ENCODE peak calls at places on chromosomes 11 and 22, in seven cellular contexts. S is GM12878; J is breast epithelium; D is psoas muscle; L is colonic mucosa; R is HCT116; B is effector memory CD4-positive, alpha-beta T cell. Z is an unnamed sample.

GRCh38 chr11:33448461-33449130 is 191.4 kb downstream of the HIPK3 start:
- DNase-seq in R (no peak), B (no peak), D (no peak), J (no peak), S (no peak), L (no peak), Z (no peak)

GRCh38 chr22:30868663-30869385 is 99.8 kb downstream of the MORC2 start:
- DNase-seq in S (no peak), B (no peak), L (no peak), D (no peak), J (no peak), R (no peak), Z (peak; percentile 59)

GRCh38 chr11:121886005-121886739 is 229.8 kb downstream of the BLID start:
- DNase-seq in D (peak; percentile 52), S (no peak), L (no peak), B (no peak), J (peak; percentile 41), R (no peak), Z (no peak)

GRCh38 chr11:29343465-29344333 is 673.1 kb downstream of the KCNA4 start:
- DNase-seq in L (peak; percentile 40), B (no peak), J (no peak), R (peak; percentile 60), D (peak; percentile 31), S (no peak), Z (peak; percentile 75)

GRCh38 chr22:34814260-34814659 is 251.7 kb upstream of the ISX start:
- DNase-seq in L (no peak), R (no peak), D (no peak), S (no peak), J (no peak), B (no peak), Z (no peak)

GRCh38 chr22:19843107-19843856 is 11.4 kb downstream of the GNB1L start:
- DNase-seq in B (no peak), D (no peak), R (no peak), S (no peak), J (no peak), L (peak; percentile 17), Z (no peak)

GRCh38 chr11:45144126-45145082 is 2.0 kb upstream of the PRDM11 start:
- DNase-seq in S (no peak), D (no peak), R (no peak), J (no peak), B (no peak), L (peak; percentile 13), Z (no peak)

GRCh38 chr11:13717331-13717730 is 48.9 kb downstream of the FAR1 start:
- DNase-seq in L (no peak), R (no peak), D (no peak), B (no peak), J (no peak), S (no peak), Z (no peak)

GRCh38 chr22:47927811-47928210 is 1165.4 kb downstream of the TBC1D22A start:
- DNase-seq in J (no peak), S (no peak), D (no peak), B (no peak), R (no peak), L (no peak), Z (no peak)

GRCh38 chr11:65863889-65864757 is 3.9 kb downstream of the MUS81 start:
- DNase-seq in D (no peak), S (no peak), J (no peak), B (no peak), L (no peak), R (no peak), Z (no peak)

GRCh38 chr11:77073328-77074001 is 6.7 kb downstream of the CAPN5 start:
- DNase-seq in B (no peak), S (no peak), J (peak; percentile 65), D (peak; percentile 88), L (peak; percentile 94), R (peak; percentile 36), Z (peak; percentile 64)

GRCh38 chr11:77072851-77073327 is 6.1 kb downstream of the CAPN5 start:
- DNase-seq in D (no peak), J (no peak), B (no peak), S (no peak), L (peak; percentile 40), R (no peak), Z (peak; percentile 28)

GRCh38 chr11:77075425-77075905 is 8.7 kb downstream of the CAPN5 start:
- DNase-seq in D (no peak), R (no peak), B (no peak), J (no peak), L (peak; percentile 85), S (no peak), Z (no peak)

GRCh38 chr11:77074205-77074604 is 7.4 kb downstream of the CAPN5 start:
- DNase-seq in R (no peak), J (no peak), D (no peak), L (peak; percentile 85), B (no peak), S (no peak), Z (no peak)

GRCh38 chr11:77074626-77075221 is 8.0 kb downstream of the CAPN5 start:
- DNase-seq in R (no peak), D (no peak), B (no peak), J (no peak), S (no peak), L (peak; percentile 46), Z (no peak)
- H3K27ac ChIP-seq in R (peak overlapping the region; percentile 68), D (peak overlapping the region; percentile 60), B (no peak overlapping the region), J (peak overlapping the region; percentile 80), S (no peak overlapping the region), L (peak overlapping the region; percentile 95), Z (peak overlapping the region; percentile 61)

DNA sequence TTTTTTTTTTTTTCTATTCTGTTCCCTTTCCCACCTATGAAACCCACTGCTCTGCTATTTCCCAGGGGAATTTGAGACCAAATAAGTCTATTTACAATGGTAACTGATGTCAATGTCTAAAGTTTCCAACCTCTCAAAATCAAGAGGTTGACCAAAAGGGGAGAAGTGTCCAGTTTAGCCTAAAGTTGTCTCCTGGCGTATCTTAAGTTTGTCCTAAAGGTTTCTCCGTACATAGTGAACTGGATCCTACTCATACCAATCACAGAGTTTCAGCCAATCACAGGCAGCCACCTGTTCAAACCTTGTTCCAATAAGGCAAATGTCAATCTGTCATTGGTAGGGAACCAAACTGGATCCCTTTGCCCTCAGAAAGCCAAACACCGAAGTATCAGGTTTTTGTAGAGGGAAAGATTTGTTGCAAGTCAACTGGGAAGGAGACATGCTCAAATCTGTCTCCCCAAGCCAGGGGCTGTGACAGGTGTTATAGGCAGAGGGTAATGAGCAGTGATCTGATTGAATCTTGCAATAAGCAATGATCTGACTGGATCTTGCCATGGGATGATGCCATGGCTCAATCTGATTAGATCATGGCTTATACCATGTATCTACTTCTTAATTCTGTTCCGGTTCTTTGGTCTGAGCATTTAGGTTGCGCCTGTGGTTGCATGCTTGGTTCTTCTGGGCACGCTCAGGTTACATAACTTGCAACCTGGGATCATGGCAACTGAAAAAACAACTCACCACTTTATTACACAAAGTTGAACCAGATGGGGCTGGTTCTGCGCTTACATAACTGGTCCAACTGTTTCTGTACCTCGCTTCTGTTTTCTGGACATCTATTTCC is 1.1 kb upstream of the VPS37C start:
- DNase-seq in R (peak; percentile 82), D (no peak), J (no peak), S (no peak), B (no peak), L (no peak), Z (peak; percentile 36)
- H3K4me3 ChIP-seq in R (peak overlapping the region; percentile 89), D (peak overlapping the region; percentile 90), J (peak overlapping the region; percentile 83), S (peak overlapping the region; percentile 86), B (peak overlapping the region; percentile 44), L (peak overlapping the region; percentile 51), Z (peak overlapping the region; percentile 69)

GRCh38 chr11:72856551-72857342 is 42.5 kb downstream of the ATG16L2 start:
- DNase-seq in S (no peak), R (no peak), L (no peak), B (no peak), J (no peak), D (no peak), Z (no peak)

GRCh38 chr11:72863091-72863490 is 48.9 kb downstream of the ATG16L2 start:
- DNase-seq in D (no peak), L (no peak), S (no peak), B (no peak), R (no peak), J (no peak), Z (no peak)

GRCh38 chr11:72860010-72860409 is 45.8 kb downstream of the ATG16L2 start:
- DNase-seq in L (no peak), S (no peak), D (no peak), J (no peak), B (no peak), R (no peak), Z (no peak)

GRCh38 chr11:72864692-72865655 is 50.8 kb downstream of the ATG16L2 start:
- DNase-seq in R (no peak), S (no peak), J (no peak), B (no peak), L (no peak), D (no peak), Z (no peak)

GRCh38 chr11:72860592-72860991 is 46.4 kb downstream of the ATG16L2 start:
- DNase-seq in L (no peak), D (no peak), B (no peak), J (no peak), S (no peak), R (no peak), Z (no peak)
- H3K27ac ChIP-seq in L (no peak overlapping the region), D (no peak overlapping the region), B (no peak overlapping the region), J (no peak overlapping the region), S (no peak overlapping the region), R (no peak overlapping the region), Z (no peak overlapping the region)

GRCh38 chr22:24731786-24732185 is 42.7 kb downstream of the PIWIL3 start:
- DNase-seq in J (no peak), B (no peak), R (no peak), L (no peak), S (no peak), D (no peak), Z (no peak)

GRCh38 chr22:24727218-24727851 is 47.2 kb downstream of the PIWIL3 start:
- DNase-seq in J (no peak), B (no peak), S (no peak), L (peak; percentile 57), R (peak; percentile 72), D (no peak), Z (no peak)

GRCh38 chr22:24730864-24731263 is 43.7 kb downstream of the PIWIL3 start:
- DNase-seq in B (no peak), S (no peak), R (no peak), D (no peak), L (no peak), J (no peak), Z (no peak)

GRCh38 chr22:24726848-24727217 is 47.7 kb downstream of the PIWIL3 start:
- DNase-seq in L (no peak), J (no peak), R (no peak), D (no peak), B (no peak), S (no peak), Z (no peak)

DNA sequence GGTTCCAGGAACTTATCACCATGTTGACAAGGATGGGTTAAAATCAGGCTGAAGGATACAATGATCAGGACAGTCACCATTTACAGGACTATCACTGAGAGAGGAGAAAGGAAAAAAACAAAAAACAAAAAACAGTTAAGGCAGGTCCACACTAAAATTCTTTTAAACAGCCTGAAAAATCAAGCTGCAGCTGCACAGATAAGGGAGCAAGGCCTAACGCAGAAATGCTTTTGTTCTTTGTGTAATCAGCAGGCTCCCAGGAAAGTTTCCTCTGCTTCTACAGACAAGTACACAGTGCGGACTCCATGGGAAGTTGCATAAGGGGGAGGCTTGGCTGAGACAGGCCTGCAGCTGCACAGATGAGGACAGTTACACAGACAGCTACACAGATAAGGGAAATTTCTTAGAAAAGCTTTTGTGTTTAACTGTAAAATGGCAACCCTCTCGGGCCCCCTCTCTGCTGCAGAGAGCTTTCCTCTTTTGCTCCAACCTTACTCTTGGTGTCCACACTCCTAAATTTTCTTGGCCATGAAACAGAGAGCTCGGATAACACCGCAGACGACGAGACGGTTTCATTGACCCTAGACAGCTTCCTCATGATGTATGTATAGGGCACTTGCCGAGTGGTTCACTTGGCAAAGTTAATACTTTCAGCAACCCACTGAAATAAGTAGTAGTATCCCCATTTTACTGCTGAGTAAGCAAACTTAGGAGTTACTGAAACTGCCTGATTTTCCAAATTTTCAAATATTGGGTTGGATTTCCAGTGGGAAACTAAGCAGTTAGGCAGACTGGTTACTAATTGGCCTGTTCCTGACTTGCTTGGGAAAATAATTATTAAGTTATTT is 45.5 kb downstream of the PIWIL3 start:
- DNase-seq in D (no peak), S (no peak), L (no peak), R (no peak), B (no peak), J (no peak), Z (peak; percentile 41)
- H3K4me3 ChIP-seq in D (no peak overlapping the region), S (no peak overlapping the region), L (no peak overlapping the region), R (no peak overlapping the region), B (no peak overlapping the region), J (no peak overlapping the region), Z (no peak overlapping the region)

Z was measured in dorsolateral prefrontal cortex.